ENCODE peak calls at places on chromosomes 13 and 19, in four cellular contexts. N is right cardiac atrium, H is fibroblast of lung, M is PC-9. B is an unnamed sample.

GRCh38 chr19:49823472-49823871 is 5.4 kb downstream of the MED25 start:
- DNase-seq in N (peak; percentile 2), H (no peak), M (no peak), B (no peak)

GRCh38 chr13:48316826-48317510 is 13.4 kb downstream of the RB1 start:
- DNase-seq in N (peak; percentile 54), H (no peak), M (no peak), B (no peak)

GRCh38 chr19:49637865-49638350 is 2.0 kb downstream of the RRAS start:
- DNase-seq in N (peak; percentile 97), H (peak; percentile 75), M (peak; percentile 64), B (peak; percentile 72)

GRCh38 chr13:68076046-68076445 is 845.9 kb upstream of the PCDH9 start:
- DNase-seq in N (no peak), H (no peak), M (no peak), B (no peak)

GRCh38 chr13:110436786-110437370 is 124.6 kb downstream of the RAB20 start:
- DNase-seq in N (no peak), H (no peak), M (peak; percentile 8), B (no peak)

GRCh38 chr19:18157465-18158063 is 4.6 kb downstream of the PIK3R2 start:
- DNase-seq in N (peak; percentile 63), H (no peak), M (no peak), B (peak; percentile 69)

GRCh38 chr19:42246143-42246868 is 3.9 kb upstream of the GSK3A start:
- DNase-seq in N (peak; percentile 88), H (peak; percentile 81), M (no peak), B (peak; percentile 65)

GRCh38 chr19:55301459-55302331 is 17.9 kb downstream of the BRSK1 start:
- DNase-seq in N (peak; percentile 96), H (peak; percentile 47), M (peak; percentile 49), B (no peak)

GRCh38 chr19:35140898-35141626 is 2.0 kb upstream of the FXYD7 start:
- DNase-seq in N (peak; percentile 98), H (peak; percentile 77), M (peak; percentile 77), B (peak; percentile 79)

GRCh38 chr19:35141627-35142401 is 1.2 kb upstream of the FXYD7 start:
- DNase-seq in N (peak; percentile 63), H (peak; percentile 22), M (no peak), B (no peak)

GRCh38 chr19:35138305-35138799 is 272 bp upstream of the FXYD1 start:
- DNase-seq in N (peak; percentile 92), H (no peak), M (no peak), B (no peak)

GRCh38 chr19:35140207-35140897 is 1.7 kb downstream of the FXYD1 start:
- DNase-seq in N (peak; percentile 71), H (no peak), M (no peak), B (no peak)

GRCh38 chr19:35139618-35139943 is 957 bp downstream of the FXYD1 start:
- DNase-seq in N (no peak), H (no peak), M (no peak), B (no peak)
- H3K4me1 ChIP-seq in N (no peaks in the 10 kb centered on the region), H (peaks cover 30% of the 10 kb centered on the region), M (peaks cover 22% of the 10 kb centered on the region), B (peaks cover 11% of the 10 kb centered on the region)

GRCh38 chr19:13952154-13953020 is at the start of gene DCAF15:
- DNase-seq in N (peak; percentile 99), H (peak; percentile 99), M (peak; percentile 99), B (peak; percentile 97)
- H3K27ac ChIP-seq in N (peak within 1 kb of the TSS; percentile 97), H (peak within 1 kb of the TSS; percentile 78), M (no peak within 1 kb of the TSS), B (peak within 1 kb of the TSS; percentile 31)

GRCh38 chr13:106626473-106626872 is 58.5 kb upstream of the ARGLU1 start:
- DNase-seq in N (no peak), H (no peak), M (no peak), B (no peak)
- H3K27me3 ChIP-seq in N (no peaks in the 10 kb centered on the region), H (peaks cover 8% of the 10 kb centered on the region), M (peaks cover 11% of the 10 kb centered on the region), B (peaks cover 38% of the 10 kb centered on the region)

DNA sequence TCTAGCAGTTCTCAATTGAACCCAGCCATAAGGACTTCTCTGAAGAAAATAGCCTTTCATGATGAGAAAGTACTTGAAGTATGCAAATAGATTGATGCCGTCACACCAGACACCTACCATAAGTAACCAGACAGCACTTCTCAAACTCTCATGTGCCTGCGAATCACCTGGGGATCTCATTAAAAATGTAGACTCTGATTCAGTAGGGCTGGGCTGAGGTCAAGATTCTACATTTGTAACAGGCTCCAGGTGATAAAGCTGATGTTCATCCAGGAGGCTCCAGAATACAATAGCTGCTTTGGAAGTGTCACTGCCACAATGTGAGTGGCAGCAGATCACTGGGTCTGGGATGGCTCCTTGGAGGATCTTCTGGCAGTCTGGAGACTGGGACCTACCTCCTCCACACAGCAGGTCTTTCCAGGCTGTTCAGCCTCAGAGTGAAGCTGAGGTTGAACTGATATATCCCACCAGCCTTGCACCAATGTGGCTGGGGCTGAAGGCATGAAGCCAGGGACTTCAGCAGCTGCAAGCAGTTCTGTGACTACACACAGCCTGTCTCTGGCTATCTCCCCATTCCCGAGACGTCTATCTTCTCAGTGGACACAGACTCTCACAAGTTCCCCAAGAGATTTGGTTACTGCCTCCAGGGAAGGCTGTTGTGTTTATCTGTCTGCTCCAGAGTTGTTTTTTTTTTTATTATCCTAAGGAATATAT is 9.1 kb downstream of the MBNL2 start:
- DNase-seq in N (peak; percentile 68), H (peak; percentile 47), M (no peak), B (no peak)
- H3K4me1 ChIP-seq in N (peaks cover 40% of the 10 kb centered on the region), H (peaks cover 10% of the 10 kb centered on the region), M (peaks cover 28% of the 10 kb centered on the region), B (peaks cover 20% of the 10 kb centered on the region)

GRCh38 chr13:97460853-97461252 is 26.9 kb downstream of the RAP2A start:
- DNase-seq in N (no peak), H (no peak), M (peak; percentile 23), B (no peak)
- H3K27ac ChIP-seq in N (no peak overlapping the region), H (no peak overlapping the region), M (no peak overlapping the region), B (no peak overlapping the region)

GRCh38 chr19:1699386-1699785 is 47.0 kb upstream of the TCF3 start:
- DNase-seq in N (no peak), H (no peak), M (no peak), B (no peak)

GRCh38 chr19:1698636-1699035 is 46.2 kb upstream of the TCF3 start:
- DNase-seq in N (no peak), H (no peak), M (no peak), B (no peak)

GRCh38 chr19:1700733-1701663 is 48.6 kb upstream of the TCF3 start:
- DNase-seq in N (no peak), H (no peak), M (no peak), B (no peak)

GRCh38 chr19:1704339-1704738 is 49.0 kb upstream of the ONECUT3 start:
- DNase-seq in N (no peak), H (no peak), M (no peak), B (no peak)

GRCh38 chr19:1699998-1700732 is 47.8 kb upstream of the TCF3 start:
- DNase-seq in N (no peak), H (no peak), M (no peak), B (no peak)
- H3K27me3 ChIP-seq in N (no peaks in the 10 kb centered on the region), H (peaks cover 16% of the 10 kb centered on the region), M (peaks cover 17% of the 10 kb centered on the region), B (peaks cover 34% of the 10 kb centered on the region)

GRCh38 chr19:11098327-11098726 is 9.1 kb downstream of the LDLR start:
- DNase-seq in N (no peak), H (no peak), M (no peak), B (no peak)
- H3K4me1 ChIP-seq in N (peaks cover 13% of the 10 kb centered on the region), H (peaks cover 20% of the 10 kb centered on the region), M (peaks cover 36% of the 10 kb centered on the region), B (peaks cover 30% of the 10 kb centered on the region)

B was measured in foreskin keratinocyte.